ENCODE peak calls at places on chromosomes 5 and 9, in six cellular contexts. One of them, this sample, is unnamed.
A peak's percentile ranks its signal among the peaks of the same experiment; 100 is the strongest.

GRCh38 chr9:130179508-130179907 is 7.3 kb downstream of the NCS1 start:
- DNase-seq in neuronal stem cell: no peak
- DNase-seq in H9: no peak
- DNase-seq in mesenchymal stem cell: no peak
- DNase-seq in H1: no peak
- DNase-seq in IMR-90: no peak
- DNase-seq in this sample: no peak

GRCh38 chr5:129903466-129904101 is 681 bp upstream of the CHSY3 start:
- DNase-seq in mesenchymal stem cell: no peak
- DNase-seq in IMR-90: no peak
- DNase-seq in neuronal stem cell: no peak
- DNase-seq in H1: no peak
- DNase-seq in H9: no peak
- DNase-seq in this sample: no peak

GRCh38 chr5:43643327-43643726 is 40.3 kb downstream of the NNT start:
- DNase-seq in H9: no peak
- DNase-seq in H1: no peak
- DNase-seq in mesenchymal stem cell: peak; percentile 35
- DNase-seq in neuronal stem cell: no peak
- DNase-seq in IMR-90: peak; percentile 62
- DNase-seq in this sample: no peak

GRCh38 chr5:120073722-120074121 is 390.4 kb upstream of the PRR16 start:
- DNase-seq in H9: no peak
- DNase-seq in neuronal stem cell: no peak
- DNase-seq in IMR-90: no peak
- DNase-seq in H1: no peak
- DNase-seq in mesenchymal stem cell: no peak
- DNase-seq in this sample: peak; percentile 8

GRCh38 chr9:25964239-25964638 is 286.0 kb upstream of the TUSC1 start:
- DNase-seq in H9: peak; percentile 65
- DNase-seq in H1: peak; percentile 31
- DNase-seq in IMR-90: peak; percentile 82
- DNase-seq in mesenchymal stem cell: peak; percentile 87
- DNase-seq in neuronal stem cell: peak; percentile 33
- DNase-seq in this sample: peak; percentile 76

GRCh38 chr5:110333384-110333783 is 393.1 kb downstream of the TMEM232 start:
- DNase-seq in IMR-90: peak; percentile 3
- DNase-seq in neuronal stem cell: peak; percentile 39
- DNase-seq in H1: no peak
- DNase-seq in mesenchymal stem cell: peak; percentile 20
- DNase-seq in H9: peak; percentile 51
- DNase-seq in this sample: no peak

GRCh38 chr5:154761062-154761740 is 6.0 kb downstream of the LARP1 start:
- DNase-seq in neuronal stem cell: no peak
- DNase-seq in IMR-90: no peak
- DNase-seq in H9: no peak
- DNase-seq in mesenchymal stem cell: no peak
- DNase-seq in H1: no peak
- DNase-seq in this sample: no peak

GRCh38 chr9:13268469-13268868 is 11.0 kb downstream of the MPDZ start:
- DNase-seq in mesenchymal stem cell: peak; percentile 64
- DNase-seq in IMR-90: peak; percentile 56
- DNase-seq in neuronal stem cell: no peak
- DNase-seq in H9: no peak
- DNase-seq in H1: no peak
- DNase-seq in this sample: peak; percentile 89

GRCh38 chr9:130872912-130873503 is 23.6 kb downstream of the QRFP start:
- DNase-seq in H1: no peak
- DNase-seq in mesenchymal stem cell: no peak
- DNase-seq in IMR-90: no peak
- DNase-seq in H9: no peak
- DNase-seq in neuronal stem cell: no peak
- DNase-seq in this sample: no peak

GRCh38 chr9:124694394-124695279 is 76.5 kb downstream of the NR6A1 start:
- DNase-seq in H9: no peak
- DNase-seq in H1: no peak
- DNase-seq in neuronal stem cell: no peak
- DNase-seq in mesenchymal stem cell: peak; percentile 18
- DNase-seq in IMR-90: no peak
- DNase-seq in this sample: peak; percentile 93

GRCh38 chr5:122101636-122102285 is 23.7 kb upstream of the LOX start:
- DNase-seq in mesenchymal stem cell: peak; percentile 69
- DNase-seq in H9: no peak
- DNase-seq in IMR-90: peak; percentile 79
- DNase-seq in H1: no peak
- DNase-seq in neuronal stem cell: no peak
- DNase-seq in this sample: no peak

GRCh38 chr9:114356792-114357191 is 27.1 kb downstream of the ORM2 start:
- DNase-seq in neuronal stem cell: no peak
- DNase-seq in H1: no peak
- DNase-seq in mesenchymal stem cell: no peak
- DNase-seq in H9: no peak
- DNase-seq in IMR-90: no peak
- DNase-seq in this sample: no peak

GRCh38 chr5:175246242-175246891 is 197.6 kb downstream of the DRD1 start:
- DNase-seq in H1: peak; percentile 5
- DNase-seq in H9: no peak
- DNase-seq in mesenchymal stem cell: peak; percentile 61
- DNase-seq in IMR-90: peak; percentile 98
- DNase-seq in neuronal stem cell: no peak
- DNase-seq in this sample: peak; percentile 69

GRCh38 chr9:100848731-100849130 is 179.8 kb upstream of the PLPPR1 start:
- DNase-seq in neuronal stem cell: no peak
- DNase-seq in mesenchymal stem cell: no peak
- DNase-seq in H9: no peak
- DNase-seq in IMR-90: no peak
- DNase-seq in H1: no peak
- DNase-seq in this sample: no peak

GRCh38 chr5:177546262-177546741 is 8.1 kb downstream of the FAM193B start:
- DNase-seq in H9: no peak
- DNase-seq in H1: peak; percentile 31
- DNase-seq in IMR-90: peak; percentile 99
- DNase-seq in mesenchymal stem cell: peak; percentile 99
- DNase-seq in neuronal stem cell: no peak
- DNase-seq in this sample: peak; percentile 98

GRCh38 chr9:469672-470040 is 255.0 kb downstream of the DOCK8 start:
- DNase-seq in neuronal stem cell: no peak
- DNase-seq in H9: peak; percentile 59
- DNase-seq in H1: no peak
- DNase-seq in IMR-90: no peak
- DNase-seq in mesenchymal stem cell: no peak
- DNase-seq in this sample: no peak

GRCh38 chr9:87716141-87716540 is 9.8 kb upstream of the CTSL start:
- DNase-seq in H1: no peak
- DNase-seq in neuronal stem cell: no peak
- DNase-seq in H9: no peak
- DNase-seq in IMR-90: no peak
- DNase-seq in mesenchymal stem cell: peak; percentile 36
- DNase-seq in this sample: peak; percentile 97

GRCh38 chr5:75435101-75435500 is 76.3 kb downstream of the CERT1 start:
- DNase-seq in H1: no peak
- DNase-seq in H9: no peak
- DNase-seq in IMR-90: peak; percentile 10
- DNase-seq in mesenchymal stem cell: no peak
- DNase-seq in neuronal stem cell: no peak
- DNase-seq in this sample: no peak

GRCh38 chr9:100428871-100429654 is 2.1 kb downstream of the MSANTD3 start:
- DNase-seq in mesenchymal stem cell: peak; percentile 100
- DNase-seq in H9: no peak
- DNase-seq in neuronal stem cell: no peak
- DNase-seq in IMR-90: peak; percentile 100
- DNase-seq in H1: no peak
- DNase-seq in this sample: peak; percentile 94

GRCh38 chr5:10307206-10308148 is at the start of gene CMBL:
- DNase-seq in IMR-90: peak; percentile 48
- DNase-seq in H1: no peak
- DNase-seq in H9: peak; percentile 80
- DNase-seq in mesenchymal stem cell: peak; percentile 66
- DNase-seq in neuronal stem cell: no peak
- DNase-seq in this sample: peak; percentile 52

GRCh38 chr5:89280103-89281037 is 397.4 kb upstream of the MEF2C start:
- DNase-seq in neuronal stem cell: no peak
- DNase-seq in IMR-90: no peak
- DNase-seq in H9: no peak
- DNase-seq in H1: no peak
- DNase-seq in mesenchymal stem cell: no peak
- DNase-seq in this sample: no peak

GRCh38 chr9:69364510-69365150 is 39.6 kb downstream of the ENTREP1 start:
- DNase-seq in H1: no peak
- DNase-seq in H9: no peak
- DNase-seq in mesenchymal stem cell: no peak
- DNase-seq in IMR-90: no peak
- DNase-seq in neuronal stem cell: no peak
- DNase-seq in this sample: no peak

GRCh38 chr5:7754997-7755596 is 95.8 kb downstream of the CFAP90 start:
- DNase-seq in mesenchymal stem cell: no peak
- DNase-seq in neuronal stem cell: peak; percentile 55
- DNase-seq in H9: peak; percentile 90
- DNase-seq in IMR-90: peak; percentile 15
- DNase-seq in H1: peak; percentile 56
- DNase-seq in this sample: peak; percentile 83

GRCh38 chr5:168407222-168407621 is 79.0 kb upstream of the RARS1 start:
- DNase-seq in H1: no peak
- DNase-seq in mesenchymal stem cell: no peak
- DNase-seq in neuronal stem cell: no peak
- DNase-seq in IMR-90: peak; percentile 25
- DNase-seq in H9: no peak
- DNase-seq in this sample: no peak

GRCh38 chr9:21653091-21653490 is 149.3 kb upstream of the MTAP start:
- DNase-seq in IMR-90: peak; percentile 71
- DNase-seq in H1: no peak
- DNase-seq in neuronal stem cell: no peak
- DNase-seq in mesenchymal stem cell: no peak
- DNase-seq in H9: no peak
- DNase-seq in this sample: peak; percentile 93

GRCh38 chr5:88230546-88231066 is 38.0 kb downstream of the TMEM161B start:
- DNase-seq in IMR-90: no peak
- DNase-seq in neuronal stem cell: no peak
- DNase-seq in H1: no peak
- DNase-seq in H9: no peak
- DNase-seq in mesenchymal stem cell: no peak
- DNase-seq in this sample: no peak

GRCh38 chr5:92998456-92998855 is 582.6 kb downstream of the NR2F1-AS1 start:
- DNase-seq in IMR-90: peak; percentile 30
- DNase-seq in H1: no peak
- DNase-seq in mesenchymal stem cell: no peak
- DNase-seq in H9: no peak
- DNase-seq in neuronal stem cell: no peak
- DNase-seq in this sample: no peak

GRCh38 chr5:181260720-181261319 is at the start of gene TRIM52:
- DNase-seq in H9: peak; percentile 96
- DNase-seq in IMR-90: peak; percentile 87
- DNase-seq in mesenchymal stem cell: peak; percentile 93
- DNase-seq in neuronal stem cell: peak; percentile 94
- DNase-seq in H1: peak; percentile 83
- DNase-seq in this sample: peak; percentile 98
- H3K4me2 ChIP-seq in H9: peak within 1 kb of the TSS; percentile 99
- H3K4me2 ChIP-seq in IMR-90: peak within 1 kb of the TSS; percentile 98
- H3K4me2 ChIP-seq in mesenchymal stem cell: peak within 1 kb of the TSS; percentile 80
- H3K4me2 ChIP-seq in neuronal stem cell: peak within 1 kb of the TSS; percentile 78
- H3K4me2 ChIP-seq in H1: peak within 1 kb of the TSS; percentile 86
- H3K4me2 ChIP-seq in this sample: peak within 1 kb of the TSS; percentile 97

GRCh38 chr9:136568288-136569081 is 22.6 kb upstream of the NOTCH1 start:
- DNase-seq in H1: no peak
- DNase-seq in neuronal stem cell: no peak
- DNase-seq in mesenchymal stem cell: no peak
- DNase-seq in H9: no peak
- DNase-seq in IMR-90: no peak
- DNase-seq in this sample: no peak
- H3K4me1 ChIP-seq in H1: peaks cover 77% of the 10 kb centered on the region
- H3K4me1 ChIP-seq in neuronal stem cell: peaks cover 77% of the 10 kb centered on the region
- H3K4me1 ChIP-seq in mesenchymal stem cell: peaks cover 82% of the 10 kb centered on the region
- H3K4me1 ChIP-seq in H9: peaks cover 8% of the 10 kb centered on the region
- H3K4me1 ChIP-seq in IMR-90: peaks cover 38% of the 10 kb centered on the region
- H3K4me1 ChIP-seq in this sample: peaks cover 43% of the 10 kb centered on the region

GRCh38 chr5:125393416-125393815 is 647.0 kb upstream of the ZNF608 start:
- DNase-seq in IMR-90: no peak
- DNase-seq in H9: no peak
- DNase-seq in mesenchymal stem cell: no peak
- DNase-seq in H1: no peak
- DNase-seq in neuronal stem cell: no peak
- DNase-seq in this sample: no peak

GRCh38 chr5:125394661-125395280 is 648.3 kb upstream of the ZNF608 start:
- DNase-seq in IMR-90: no peak
- DNase-seq in mesenchymal stem cell: no peak
- DNase-seq in neuronal stem cell: no peak
- DNase-seq in H9: no peak
- DNase-seq in H1: no peak
- DNase-seq in this sample: no peak

DNA sequence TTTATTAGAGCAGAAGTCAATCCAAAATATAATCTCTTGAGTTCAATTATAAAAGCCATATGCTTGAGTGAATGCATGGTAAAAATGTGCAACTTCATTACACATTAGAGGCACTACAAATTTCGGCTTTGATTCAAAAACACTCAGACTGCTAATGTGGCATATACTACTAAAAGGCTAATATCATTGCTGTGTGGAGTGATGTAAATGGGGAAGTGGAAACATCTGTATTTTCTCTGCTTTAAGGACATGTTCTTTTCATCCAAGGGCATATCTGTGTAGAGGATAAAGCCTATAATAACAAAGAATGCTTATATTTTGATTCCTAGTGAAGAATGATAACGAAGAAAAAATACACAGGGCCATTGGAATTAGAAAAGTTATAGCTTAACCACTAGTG is 643.9 kb upstream of the ZNF608 start:
- DNase-seq in mesenchymal stem cell: no peak
- DNase-seq in H1: no peak
- DNase-seq in neuronal stem cell: no peak
- DNase-seq in IMR-90: no peak
- DNase-seq in H9: no peak
- DNase-seq in this sample: no peak
- H4K91ac ChIP-seq in mesenchymal stem cell: no peak overlapping the region
- H4K91ac ChIP-seq in H1: no peak overlapping the region
- H4K91ac ChIP-seq in neuronal stem cell: no peak overlapping the region
- H4K91ac ChIP-seq in IMR-90: no peak overlapping the region
- H4K91ac ChIP-seq in H9: no peak overlapping the region
- H4K91ac ChIP-seq in this sample: no peak overlapping the region

GRCh38 chr5:73938280-73938937 is 312.4 kb downstream of the ARHGEF28 start:
- DNase-seq in neuronal stem cell: no peak
- DNase-seq in mesenchymal stem cell: peak; percentile 95
- DNase-seq in H1: no peak
- DNase-seq in H9: no peak
- DNase-seq in IMR-90: peak; percentile 96
- DNase-seq in this sample: peak; percentile 73
- H3K4me2 ChIP-seq in neuronal stem cell: no peak overlapping the region
- H3K4me2 ChIP-seq in mesenchymal stem cell: no peak overlapping the region
- H3K4me2 ChIP-seq in H1: no peak overlapping the region
- H3K4me2 ChIP-seq in H9: no peak overlapping the region
- H3K4me2 ChIP-seq in IMR-90: peak overlapping the region; percentile 78
- H3K4me2 ChIP-seq in this sample: peak overlapping the region; percentile 54

This sample was measured in trophoblast cell.